ENCODE peak calls at places on chromosome 9, in nine cellular contexts. W, A, T, M, U, S, H, Z and B are unnamed samples. For H3K36me3, the result is how much of the 10 kb centered on the place peaks cover.

GRCh38 chr9:86801246-86801645 is 146.1 kb downstream of the GAS1 start:
- DNase-seq in Z (no peak), H (peak), W (no peak), S (no peak), A (peak), U (no peak), M (no peak), T (no peak), B (no peak)

GRCh38 chr9:79477955-79478751 is 93.6 kb upstream of the TLE4 start:
- DNase-seq in A (peak), S (no peak), W (peak), T (peak), Z (peak), U (no peak), H (peak), M (no peak), B (no peak)

GRCh38 chr9:136617746-136618577 is 44.8 kb upstream of the EGFL7 start:
- DNase-seq in U (no peak), H (no peak), Z (no peak), M (no peak), S (no peak), T (no peak), W (no peak), A (no peak), B (no peak)

GRCh38 chr9:35563791-35564197 is 41.3 kb upstream of the TESK1 start:
- DNase-seq in Z (peak), A (peak), M (peak), U (peak), T (no peak), H (no peak), S (no peak), W (peak), B (peak)

GRCh38 chr9:20040991-20041606 is 252.3 kb upstream of the SLC24A2 start:
- DNase-seq in Z (no peak), S (no peak), W (no peak), U (no peak), A (no peak), H (no peak), T (no peak), M (no peak), B (no peak)

GRCh38 chr9:2427016-2427891 is 194.3 kb upstream of the VLDLR start:
- DNase-seq in H (no peak), W (no peak), Z (no peak), S (no peak), U (no peak), A (peak), M (no peak), T (peak), B (peak)

GRCh38 chr9:127724012-127724411 is 8.1 kb downstream of the TTC16 start:
- DNase-seq in M (no peak), T (no peak), S (peak), H (no peak), Z (no peak), U (no peak), A (no peak), W (no peak), B (no peak)

GRCh38 chr9:100489836-100490235 is 16.9 kb downstream of the TMEFF1 start:
- DNase-seq in A (no peak), T (no peak), W (no peak), Z (no peak), H (no peak), U (no peak), S (no peak), M (no peak), B (no peak)

GRCh38 chr9:1832960-1833359 is 182.2 kb upstream of the SMARCA2 start:
- DNase-seq in U (no peak), A (no peak), Z (no peak), H (no peak), M (no peak), T (no peak), S (no peak), W (no peak), B (no peak)

GRCh38 chr9:107504585-107505455 is 15.3 kb upstream of the KLF4 start:
- DNase-seq in S (no peak), T (peak), A (peak), H (peak), M (no peak), U (no peak), Z (no peak), W (no peak), B (no peak)

GRCh38 chr9:121596515-121596914 is 54.9 kb upstream of the DAB2IP start:
- DNase-seq in H (peak), U (no peak), Z (no peak), A (no peak), W (no peak), M (no peak), S (no peak), T (no peak), B (no peak)

GRCh38 chr9:109751253-109751652 is 28.7 kb upstream of the PALM2AKAP2 start:
- DNase-seq in A (no peak), S (no peak), T (no peak), M (no peak), U (no peak), H (peak), W (no peak), Z (no peak), B (no peak)

GRCh38 chr9:121601234-121601633 is 50.2 kb upstream of the DAB2IP start:
- DNase-seq in H (no peak), Z (no peak), W (no peak), S (no peak), U (no peak), A (no peak), M (no peak), T (peak), B (no peak)

GRCh38 chr9:6426117-6426516 is 13.1 kb downstream of the UHRF2 start:
- DNase-seq in H (peak), W (no peak), U (no peak), T (no peak), Z (no peak), S (no peak), M (no peak), A (no peak), B (no peak)

GRCh38 chr9:6433405-6433804 is 20.4 kb downstream of the UHRF2 start:
- DNase-seq in U (no peak), T (peak), W (no peak), S (no peak), Z (no peak), H (peak), M (no peak), A (no peak), B (no peak)

GRCh38 chr9:6428940-6429889 is 16.2 kb downstream of the UHRF2 start:
- DNase-seq in T (no peak), A (no peak), M (no peak), S (no peak), Z (no peak), U (no peak), H (no peak), W (no peak), B (no peak)
- H3K4me3 ChIP-seq in T (no peak), A (no peak), M (no peak), S (no peak), Z (no peak), U (no peak), H (no peak), W (no peak), B (no peak)

DNA sequence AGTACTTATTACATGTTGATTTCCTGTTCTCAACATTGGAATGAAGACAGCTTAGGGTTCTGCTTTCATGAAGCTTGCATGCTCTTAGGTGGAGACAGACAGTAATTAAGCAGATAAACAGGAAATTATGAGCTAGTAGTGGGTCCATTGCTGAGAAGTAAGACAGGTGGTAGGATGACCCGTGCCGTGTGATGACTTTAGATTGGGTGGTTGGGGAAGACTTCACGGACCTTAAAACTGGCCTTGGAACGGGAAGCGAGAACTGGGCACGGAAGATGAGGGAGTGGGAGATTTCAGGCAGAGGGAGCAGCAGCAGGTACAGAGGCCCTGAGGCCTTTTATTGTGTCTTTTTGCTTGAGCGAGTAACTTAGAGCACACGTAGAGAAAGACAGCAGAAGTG is 27.2 kb downstream of the ABL1 start:
- DNase-seq in S (no peak), W (no peak), M (no peak), H (no peak), A (no peak), Z (no peak), T (no peak), U (no peak), B (no peak)
- H3K36me3 ChIP-seq in S (half or more), W (under half), M (under half), H (under half), A (under half), Z (under half), T (under half), U (under half), B (under half)

DNA sequence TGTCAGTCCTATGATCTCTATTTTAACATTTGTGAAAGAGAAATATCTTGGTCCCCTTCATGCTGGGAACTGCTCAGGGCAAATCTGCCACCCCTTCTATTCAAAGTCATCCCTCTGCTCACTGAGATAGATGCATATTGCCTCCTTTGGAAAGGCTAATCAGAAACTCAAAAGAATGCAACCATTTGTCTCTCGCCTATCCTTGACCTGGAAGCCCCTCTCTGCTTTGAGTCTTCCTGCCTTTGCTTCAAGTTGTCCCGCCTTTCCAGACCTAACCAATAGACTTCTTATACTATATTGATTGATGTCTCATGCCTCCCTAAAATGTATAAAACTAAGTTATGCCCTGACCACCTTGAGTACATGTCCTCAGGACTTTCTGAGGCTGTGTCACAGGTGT is 97.0 kb downstream of the PSAT1 start:
- DNase-seq in M (no peak), U (no peak), W (no peak), H (no peak), T (no peak), Z (no peak), A (no peak), S (no peak), B (no peak)
- H3K4me3 ChIP-seq in M (no peak), U (no peak), W (no peak), H (no peak), T (no peak), Z (no peak), A (no peak), S (no peak), B (no peak)

GRCh38 chr9:114392749-114393112 is 4.9 kb upstream of the AKNA start:
- DNase-seq in W (no peak), U (peak), H (no peak), M (no peak), Z (peak), T (no peak), S (no peak), A (peak), B (no peak)
- H3K36me3 ChIP-seq in W (under half), U (under half), H (under half), M (under half), Z (under half), T (under half), S (under half), A (under half), B (under half)

DNA sequence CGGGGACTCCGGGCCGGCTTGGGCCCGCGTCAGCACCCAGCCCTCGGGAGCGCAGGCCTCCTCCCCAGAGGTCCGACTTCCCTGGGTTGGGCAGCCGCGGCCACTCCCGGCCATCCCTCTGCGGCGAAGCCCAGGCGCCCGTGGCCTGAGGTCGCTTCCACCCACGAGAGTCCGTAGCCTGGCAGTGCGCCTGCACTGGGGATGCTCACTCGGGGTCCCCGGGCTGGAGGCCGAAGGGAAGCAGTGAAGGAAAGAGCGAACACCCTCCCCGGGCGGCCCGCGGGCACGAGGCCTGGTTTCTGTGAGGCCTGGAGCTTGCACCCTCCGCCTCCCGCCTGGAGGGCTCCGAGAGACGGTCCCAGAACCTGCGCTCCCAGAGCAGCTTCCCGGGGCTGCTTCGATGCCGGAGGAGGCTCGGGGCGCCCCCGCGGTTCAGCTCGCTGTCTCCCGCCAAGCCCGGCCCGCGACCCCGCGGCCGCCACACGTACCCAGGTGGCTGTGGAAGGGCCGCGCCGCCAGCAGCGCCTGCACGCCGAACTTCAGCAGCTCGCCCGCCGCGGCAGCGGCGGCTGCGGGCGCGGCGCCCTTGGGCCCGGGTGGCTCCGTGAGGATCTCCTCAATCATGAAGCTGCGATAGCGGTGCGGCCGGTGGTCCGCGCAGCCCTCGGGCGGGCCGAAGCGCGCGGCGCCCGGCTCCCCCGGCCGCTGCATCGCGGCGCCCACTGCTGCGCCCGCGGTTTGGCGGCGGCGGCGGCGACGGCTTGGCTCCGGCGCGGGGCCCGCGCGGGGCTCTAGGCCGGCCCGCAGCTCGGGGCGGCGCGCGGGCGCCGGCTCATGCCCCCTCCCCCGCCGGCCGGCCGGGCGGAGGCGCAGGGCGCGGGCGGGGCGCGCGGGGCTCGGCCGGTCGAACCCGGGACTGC is at the start of gene BARX1:
- DNase-seq in A (no peak), S (no peak), T (no peak), U (no peak), H (no peak), Z (no peak), W (no peak), M (no peak), B (no peak)
- H3K4me3 ChIP-seq in A (no peak), S (peak), T (no peak), U (no peak), H (no peak), Z (peak), W (peak), M (peak), B (no peak)